ENCODE peak calls at places on chromosomes 7 and 10, in six cellular contexts. D is AG04449, L is A549, Q is K562, A is psoas muscle, R is endothelial cell of umbilical vein. W is an unnamed sample.

GRCh38 chr10:15487376-15487775 is 116.3 kb upstream of the FAM171A1 start:
- DNase-seq in D (no peak), L (no peak), A (no peak), R (no peak), Q (no peak), W (no peak)

GRCh38 chr10:19579841-19580240 is 236.4 kb upstream of the PLXDC2 start:
- DNase-seq in R (no peak), Q (no peak), L (no peak), D (no peak), A (no peak), W (no peak)

GRCh38 chr7:124898523-124898922 is 31.1 kb downstream of the POT1 start:
- DNase-seq in D (no peak), Q (no peak), R (no peak), A (no peak), L (no peak), W (no peak)

GRCh38 chr7:124777268-124777667 is 11.7 kb upstream of the GPR37 start:
- DNase-seq in D (no peak), R (no peak), L (no peak), A (no peak), Q (no peak), W (no peak)

GRCh38 chr7:966291-967069 is 8.9 kb downstream of the COX19 start:
- DNase-seq in L (no peak), R (no peak), A (peak; percentile 41), Q (no peak), D (no peak), W (no peak)

GRCh38 chr10:2984682-2985081 is 82.7 kb upstream of the PFKP start:
- DNase-seq in Q (no peak), R (no peak), A (no peak), L (no peak), D (no peak), W (no peak)

GRCh38 chr7:148664319-148664718 is 34.4 kb upstream of the CUL1 start:
- DNase-seq in Q (no peak), L (no peak), A (no peak), R (peak; percentile 38), D (no peak), W (no peak)

GRCh38 chr10:7756360-7756992 is 31.3 kb downstream of the KIN start:
- DNase-seq in D (no peak), A (no peak), Q (no peak), L (peak; percentile 12), R (peak; percentile 52), W (no peak)

GRCh38 chr7:112986256-112987031 is 100.2 kb downstream of the GPR85 start:
- DNase-seq in Q (no peak), D (no peak), R (no peak), L (no peak), A (no peak), W (no peak)

GRCh38 chr10:2120781-2121180 is 383.5 kb upstream of the ADARB2 start:
- DNase-seq in R (no peak), L (no peak), Q (no peak), A (no peak), D (no peak), W (no peak)

GRCh38 chr7:31172071-31172470 is 120.0 kb downstream of the ADCYAP1R1 start:
- DNase-seq in D (no peak), R (no peak), L (no peak), Q (no peak), A (no peak), W (no peak)

GRCh38 chr7:31171216-31171750 is 119.2 kb downstream of the ADCYAP1R1 start:
- DNase-seq in R (no peak), Q (no peak), D (no peak), A (no peak), L (no peak), W (no peak)

DNA sequence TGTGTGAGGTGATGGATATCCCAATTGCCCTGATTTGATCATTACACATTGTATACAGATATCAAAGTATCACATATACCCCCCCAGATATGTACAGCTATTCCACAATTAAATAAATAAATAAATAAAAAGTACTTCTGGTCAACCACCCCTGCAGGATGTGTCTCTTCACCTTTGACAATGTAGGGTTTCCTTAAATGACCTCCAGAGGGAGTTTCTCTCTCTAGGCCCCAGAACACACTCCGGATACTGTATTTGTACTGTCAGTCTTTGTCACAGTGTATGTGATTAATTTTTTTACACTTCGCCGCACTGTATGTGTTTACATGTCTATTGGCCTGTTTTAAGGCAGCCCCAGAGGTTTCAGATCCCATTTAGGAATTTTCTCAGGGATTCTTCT is 123.6 kb downstream of the ADCYAP1R1 start:
- DNase-seq in L (peak; percentile 11), D (no peak), R (no peak), Q (peak; percentile 13), A (no peak), W (no peak)
- TF ChIP-seq CTCF in L (peak; percentile 18), D (no peak), R (no peak), Q (peak; percentile 16), A (no peak), W (peak; percentile 42)

DNA sequence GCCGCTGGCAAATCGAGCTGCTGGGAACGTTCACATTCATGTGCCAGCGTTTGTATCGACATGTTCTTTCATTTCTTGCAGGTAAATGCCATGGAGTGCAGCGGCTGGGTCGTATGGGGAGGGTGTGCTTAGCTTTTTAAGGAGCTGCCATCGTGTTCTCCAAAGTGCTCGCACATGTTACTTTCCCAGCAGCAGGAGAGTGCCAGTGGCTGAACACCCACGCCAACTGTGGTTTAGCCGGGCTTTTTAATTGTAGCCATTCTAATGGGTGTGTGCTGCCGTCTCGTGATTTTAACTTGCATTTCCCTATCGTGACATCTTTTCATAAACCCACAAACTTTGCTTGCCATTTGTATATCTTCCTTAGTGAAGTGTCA is 11.6 kb upstream of the BNIP3 start:
- DNase-seq in D (no peak), A (no peak), L (no peak), Q (no peak), R (no peak), W (no peak)
- TF ChIP-seq CTCF in D (no peak), A (no peak), L (no peak), Q (no peak), R (no peak), W (no peak)

DNA sequence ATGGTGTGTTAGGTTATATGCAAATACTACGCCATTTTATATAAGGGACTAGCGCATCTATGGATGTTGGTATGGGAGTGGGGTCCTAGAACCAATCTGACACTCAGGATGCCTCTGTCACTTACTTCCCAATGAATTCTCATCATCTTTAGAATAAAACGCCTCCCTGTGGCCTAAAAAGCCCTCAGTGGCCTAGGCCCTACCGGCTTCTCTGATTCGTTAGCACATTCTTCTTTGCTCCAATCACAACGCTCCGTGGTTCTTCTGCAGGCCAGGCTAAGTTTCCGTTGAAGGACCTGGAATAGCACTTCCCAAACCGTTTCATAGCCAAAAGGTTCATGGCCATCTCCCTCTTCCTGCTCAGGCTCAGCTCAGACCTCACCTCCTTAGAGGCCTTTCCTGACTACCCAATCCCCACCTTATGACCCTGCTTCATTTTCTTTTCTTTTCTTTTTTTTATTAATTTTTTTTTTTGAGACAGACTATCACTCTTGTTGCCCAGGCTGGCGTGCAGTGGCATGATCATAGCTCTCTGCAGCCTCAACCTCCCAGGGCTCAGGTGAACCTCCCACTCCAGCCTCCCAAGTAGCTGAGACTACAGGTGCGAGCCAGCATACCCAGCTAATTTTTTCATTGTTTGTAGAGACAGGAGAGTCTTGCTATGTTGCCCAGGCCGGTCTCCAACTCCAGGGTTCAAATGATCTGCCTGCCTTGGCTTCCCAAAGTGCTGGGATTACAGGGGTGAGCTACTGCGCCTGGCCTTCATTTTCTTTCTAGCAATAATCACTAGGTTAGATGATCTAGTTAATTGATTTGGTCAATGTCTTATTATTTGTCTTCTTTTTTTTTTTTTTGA is 24.5 kb upstream of the YWHAG start:
- DNase-seq in L (peak; percentile 57), Q (peak; percentile 83), D (no peak), A (no peak), R (peak; percentile 32), W (no peak)
- TF ChIP-seq CTCF in L (no peak), Q (peak; percentile 54), D (no peak), A (no peak), R (no peak), W (no peak)

GRCh38 chr10:86959737-86960002 is 1.3 kb downstream of the SNCG start:
- DNase-seq in A (no peak), R (no peak), Q (no peak), L (no peak), D (no peak), W (no peak)

GRCh38 chr10:86958831-86959736 is 685 bp downstream of the SNCG start:
- DNase-seq in R (peak; percentile 79), Q (peak; percentile 82), A (peak; percentile 62), D (no peak), L (peak; percentile 63), W (no peak)

GRCh38 chr10:86960863-86961434 is 2.5 kb downstream of the SNCG start:
- DNase-seq in A (peak; percentile 48), L (no peak), Q (no peak), D (no peak), R (no peak), W (no peak)

GRCh38 chr10:86961481-86962091 is 3.2 kb downstream of the SNCG start:
- DNase-seq in Q (no peak), L (no peak), A (no peak), D (no peak), R (no peak), W (no peak)

GRCh38 chr10:86960003-86960862 is 1.8 kb downstream of the SNCG start:
- DNase-seq in L (no peak), Q (peak; percentile 85), D (no peak), A (peak; percentile 70), R (peak; percentile 85), W (no peak)
- TF ChIP-seq CTCF in L (peak; percentile 82), Q (peak; percentile 98), D (peak; percentile 93), A (peak; percentile 80), R (peak; percentile 100), W (peak; percentile 88)

GRCh38 chr10:35633006-35633980 is 8.8 kb downstream of the FZD8 start:
- DNase-seq in L (no peak), A (no peak), R (no peak), Q (no peak), D (no peak), W (no peak)

GRCh38 chr10:35631404-35631803 is 10.7 kb downstream of the FZD8 start:
- DNase-seq in A (no peak), L (no peak), D (no peak), R (no peak), Q (no peak), W (no peak)

GRCh38 chr10:35636942-35637341 is 5.2 kb downstream of the FZD8 start:
- DNase-seq in Q (no peak), A (no peak), R (no peak), L (no peak), D (no peak), W (no peak)

GRCh38 chr10:35635576-35635975 is 6.5 kb downstream of the FZD8 start:
- DNase-seq in R (peak; percentile 79), L (peak; percentile 43), Q (peak; percentile 74), D (no peak), A (no peak), W (no peak)

GRCh38 chr10:35632027-35632426 is 10.1 kb downstream of the FZD8 start:
- DNase-seq in R (no peak), L (no peak), Q (no peak), A (no peak), D (no peak), W (no peak)
- TF ChIP-seq CTCF in R (no peak), L (peak; percentile 40), Q (no peak), A (no peak), D (no peak), W (peak; percentile 17)

DNA sequence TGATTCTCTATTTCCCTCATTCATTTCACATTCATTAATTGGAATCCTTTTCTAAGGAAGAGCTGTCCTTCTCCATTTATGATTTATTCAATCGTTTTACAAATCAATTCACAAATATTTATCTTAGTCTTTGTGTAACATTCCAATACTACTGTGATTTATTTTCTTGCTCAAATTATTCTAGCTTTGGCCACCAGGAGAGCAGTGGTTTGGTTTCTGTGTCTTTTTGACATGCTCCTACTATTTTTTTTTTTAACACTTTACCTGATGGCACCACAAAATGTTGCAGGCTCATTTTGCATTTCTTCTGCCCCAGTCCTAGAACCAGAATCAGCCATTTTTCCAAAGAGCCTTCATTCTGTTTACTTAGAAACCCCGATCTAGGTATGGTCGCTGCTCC is 13.3 kb upstream of the RBM33 start:
- DNase-seq in Q (no peak), A (no peak), D (no peak), L (no peak), R (no peak), W (no peak)
- TF ChIP-seq CTCF in Q (no peak), A (no peak), D (no peak), L (no peak), R (no peak), W (peak; percentile 47)